ENCODE peak calls at places on chromosomes 11 and 22, in five cellular contexts. One of them, this sample, is unnamed. For H3K36me3 and H3K4me1, the result is how much of the 10 kb centered on the place peaks cover.

GRCh38 chr22:46575915-46576555 is 38.6 kb upstream of the CELSR1 start:
- DNase-seq in gastrocnemius medialis: no peak
- DNase-seq in ovary: no peak
- DNase-seq in uterus: no peak
- DNase-seq in IMR-90: no peak
- DNase-seq in this sample: no peak

GRCh38 chr11:42251984-42252383 is 792.5 kb upstream of the LRRC4C start:
- DNase-seq in gastrocnemius medialis: no peak
- DNase-seq in uterus: no peak
- DNase-seq in IMR-90: no peak
- DNase-seq in ovary: no peak
- DNase-seq in this sample: no peak

GRCh38 chr22:38783095-38783710 is 10.7 kb downstream of the DNAL4 start:
- DNase-seq in ovary: no peak
- DNase-seq in uterus: peak
- DNase-seq in IMR-90: no peak
- DNase-seq in gastrocnemius medialis: no peak
- DNase-seq in this sample: no peak

GRCh38 chr11:30282289-30282631 is 40.6 kb upstream of the ARL14EP start:
- DNase-seq in IMR-90: no peak
- DNase-seq in gastrocnemius medialis: no peak
- DNase-seq in uterus: no peak
- DNase-seq in ovary: no peak
- DNase-seq in this sample: no peak

GRCh38 chr11:7442588-7443215 is 42.6 kb upstream of the OLFML1 start:
- DNase-seq in uterus: peak
- DNase-seq in gastrocnemius medialis: peak
- DNase-seq in IMR-90: peak
- DNase-seq in ovary: peak
- DNase-seq in this sample: peak

GRCh38 chr11:94539420-94539819 is 4.3 kb upstream of the FUT4 start:
- DNase-seq in gastrocnemius medialis: no peak
- DNase-seq in uterus: no peak
- DNase-seq in ovary: no peak
- DNase-seq in IMR-90: no peak
- DNase-seq in this sample: no peak

GRCh38 chr11:103433976-103434375 is 324.8 kb downstream of the DYNC2H1 start:
- DNase-seq in gastrocnemius medialis: no peak
- DNase-seq in IMR-90: peak
- DNase-seq in uterus: no peak
- DNase-seq in ovary: no peak
- DNase-seq in this sample: no peak

GRCh38 chr11:130110325-130111108 is 40.8 kb downstream of the APLP2 start:
- DNase-seq in gastrocnemius medialis: no peak
- DNase-seq in uterus: no peak
- DNase-seq in ovary: no peak
- DNase-seq in IMR-90: no peak
- DNase-seq in this sample: no peak

GRCh38 chr11:111735262-111736116 is 30.7 kb downstream of the PPP2R1B start:
- DNase-seq in gastrocnemius medialis: peak
- DNase-seq in uterus: peak
- DNase-seq in ovary: peak
- DNase-seq in IMR-90: peak
- DNase-seq in this sample: peak

GRCh38 chr11:83809274-83809673 is 523.1 kb upstream of the CCDC90B start:
- DNase-seq in uterus: no peak
- DNase-seq in gastrocnemius medialis: no peak
- DNase-seq in ovary: no peak
- DNase-seq in IMR-90: no peak
- DNase-seq in this sample: no peak

GRCh38 chr22:38135133-38135706 is 24.7 kb upstream of the BAIAP2L2 start:
- DNase-seq in IMR-90: peak
- DNase-seq in gastrocnemius medialis: no peak
- DNase-seq in ovary: no peak
- DNase-seq in uterus: no peak
- DNase-seq in this sample: no peak

GRCh38 chr11:94151903-94152677 is 23.4 kb downstream of the PANX1 start:
- DNase-seq in ovary: no peak
- DNase-seq in gastrocnemius medialis: peak
- DNase-seq in IMR-90: peak
- DNase-seq in uterus: no peak
- DNase-seq in this sample: no peak

GRCh38 chr11:121420398-121420797 is 31.7 kb upstream of the SORL1 start:
- DNase-seq in IMR-90: no peak
- DNase-seq in ovary: no peak
- DNase-seq in uterus: no peak
- DNase-seq in gastrocnemius medialis: no peak
- DNase-seq in this sample: no peak

GRCh38 chr11:124884869-124885479 is 12.7 kb downstream of the ROBO4 start:
- DNase-seq in ovary: peak
- DNase-seq in gastrocnemius medialis: no peak
- DNase-seq in uterus: no peak
- DNase-seq in IMR-90: no peak
- DNase-seq in this sample: no peak

GRCh38 chr22:43449205-43449830 is 37.5 kb downstream of the MPPED1 start:
- DNase-seq in IMR-90: no peak
- DNase-seq in uterus: no peak
- DNase-seq in gastrocnemius medialis: no peak
- DNase-seq in ovary: no peak
- DNase-seq in this sample: no peak

GRCh38 chr11:95245038-95245437 is 14.0 kb upstream of the SESN3 start:
- DNase-seq in ovary: no peak
- DNase-seq in gastrocnemius medialis: no peak
- DNase-seq in IMR-90: peak
- DNase-seq in uterus: no peak
- DNase-seq in this sample: no peak

GRCh38 chr11:35779409-35779808 is 116.8 kb downstream of the TRIM44 start:
- DNase-seq in IMR-90: no peak
- DNase-seq in uterus: no peak
- DNase-seq in ovary: no peak
- DNase-seq in gastrocnemius medialis: no peak
- DNase-seq in this sample: no peak

GRCh38 chr11:62710001-62710345 is 2.5 kb downstream of the GNG3 start:
- DNase-seq in uterus: no peak
- DNase-seq in IMR-90: no peak
- DNase-seq in ovary: no peak
- DNase-seq in gastrocnemius medialis: no peak
- DNase-seq in this sample: no peak
- H3K36me3 ChIP-seq in uterus: under half
- H3K36me3 ChIP-seq in IMR-90: under half
- H3K36me3 ChIP-seq in ovary: under half
- H3K36me3 ChIP-seq in gastrocnemius medialis: under half
- H3K36me3 ChIP-seq in this sample: under half

DNA sequence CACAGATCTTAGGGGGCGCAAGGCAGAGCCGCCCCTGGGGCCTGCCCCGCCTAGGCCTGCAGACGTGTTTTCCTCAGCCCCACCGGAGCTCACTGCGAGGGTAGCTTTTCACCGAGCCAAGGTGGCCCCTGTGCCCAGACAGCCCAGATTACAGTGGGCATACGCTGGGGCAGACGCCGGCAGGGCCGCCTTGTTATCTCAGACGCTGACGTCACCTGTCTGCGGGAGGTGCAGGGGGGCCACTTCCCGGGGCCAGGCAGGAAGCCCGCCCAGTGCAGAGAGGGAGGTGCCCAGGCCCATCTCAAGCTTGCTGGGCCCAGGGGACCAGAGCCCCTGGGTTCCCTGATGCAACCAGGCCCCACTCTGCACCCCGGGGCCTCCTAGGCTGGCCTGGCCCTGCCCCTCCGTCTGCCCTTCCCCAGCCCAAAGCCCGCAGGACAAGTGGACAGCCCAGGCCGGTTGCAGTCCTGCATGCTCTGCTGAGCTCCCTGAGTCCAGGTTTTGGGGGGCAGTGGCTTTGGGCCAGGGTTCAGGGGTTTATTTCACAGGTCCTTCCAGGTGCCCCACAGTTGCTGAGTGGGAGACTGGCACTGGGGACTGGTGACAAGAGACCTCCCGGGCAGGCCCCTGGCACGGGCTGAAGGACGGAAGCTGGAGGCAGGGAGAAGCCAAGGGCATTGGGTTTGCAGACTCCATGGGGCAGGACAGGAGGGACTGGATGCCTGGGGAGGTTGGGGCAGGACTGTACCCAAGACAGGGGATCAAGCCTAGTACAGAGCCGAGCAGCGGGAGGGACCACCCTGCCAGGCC is 38.6 kb downstream of the IGF2 start:
- DNase-seq in IMR-90: no peak
- DNase-seq in ovary: peak
- DNase-seq in gastrocnemius medialis: no peak
- DNase-seq in uterus: no peak
- DNase-seq in this sample: peak
- H3K4me1 ChIP-seq in IMR-90: under half
- H3K4me1 ChIP-seq in ovary: under half
- H3K4me1 ChIP-seq in gastrocnemius medialis: under half
- H3K4me1 ChIP-seq in uterus: under half
- H3K4me1 ChIP-seq in this sample: under half

GRCh38 chr22:40534379-40535188 is 101.9 kb downstream of the MRTFA start:
- DNase-seq in gastrocnemius medialis: no peak
- DNase-seq in uterus: no peak
- DNase-seq in IMR-90: peak
- DNase-seq in ovary: no peak
- DNase-seq in this sample: no peak

GRCh38 chr22:40535189-40535512 is 101.4 kb downstream of the MRTFA start:
- DNase-seq in uterus: no peak
- DNase-seq in ovary: no peak
- DNase-seq in gastrocnemius medialis: no peak
- DNase-seq in IMR-90: no peak
- DNase-seq in this sample: no peak

GRCh38 chr22:40535642-40536041 is 100.9 kb downstream of the MRTFA start:
- DNase-seq in gastrocnemius medialis: no peak
- DNase-seq in IMR-90: no peak
- DNase-seq in uterus: no peak
- DNase-seq in ovary: no peak
- DNase-seq in this sample: no peak

GRCh38 chr22:40531951-40532900 is 104.3 kb downstream of the MRTFA start:
- DNase-seq in uterus: no peak
- DNase-seq in gastrocnemius medialis: no peak
- DNase-seq in ovary: no peak
- DNase-seq in IMR-90: no peak
- DNase-seq in this sample: no peak

DNA sequence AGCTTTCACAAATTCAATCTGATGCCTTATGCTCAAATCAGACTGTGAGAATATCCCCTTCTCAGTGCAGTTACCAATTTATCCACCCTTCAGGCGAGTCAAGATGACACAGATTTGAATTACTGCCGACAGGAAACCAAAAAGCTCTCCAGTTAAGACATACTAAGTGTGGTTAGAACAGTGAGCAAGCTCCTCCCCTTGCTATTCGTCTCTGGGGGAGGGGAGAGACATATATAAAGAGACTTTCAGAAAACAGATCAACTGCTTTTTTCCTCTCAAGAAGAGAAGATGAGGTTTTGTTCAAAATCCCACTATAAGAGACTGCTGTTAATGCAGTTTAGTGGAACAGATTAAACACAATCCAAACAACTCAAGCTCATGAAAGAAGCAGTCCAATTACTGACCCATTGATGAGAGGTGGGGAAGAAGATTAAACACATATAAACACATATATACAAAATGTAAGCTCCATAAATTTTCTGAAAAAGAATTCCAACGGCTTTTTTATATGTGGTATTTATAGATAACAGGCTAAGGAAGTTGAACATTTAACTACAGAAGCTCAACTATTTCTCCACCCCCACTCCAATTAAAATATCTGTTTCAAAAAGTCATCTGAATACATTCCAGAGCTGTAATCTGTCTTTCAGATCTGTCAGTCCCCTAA is 102.7 kb downstream of the MRTFA start:
- DNase-seq in ovary: no peak
- DNase-seq in gastrocnemius medialis: no peak
- DNase-seq in uterus: no peak
- DNase-seq in IMR-90: peak
- DNase-seq in this sample: no peak
- TF ChIP-seq POLR2A in ovary: no peak
- TF ChIP-seq POLR2A in gastrocnemius medialis: no peak
- TF ChIP-seq POLR2A in uterus: no peak
- TF ChIP-seq POLR2A in IMR-90: no peak
- TF ChIP-seq POLR2A in this sample: no peak

GRCh38 chr11:71470956-71471355 is 18.0 kb downstream of the NADSYN1 start:
- DNase-seq in gastrocnemius medialis: no peak
- DNase-seq in ovary: no peak
- DNase-seq in IMR-90: no peak
- DNase-seq in uterus: no peak
- DNase-seq in this sample: no peak
- H3K36me3 ChIP-seq in gastrocnemius medialis: under half
- H3K36me3 ChIP-seq in ovary: under half
- H3K36me3 ChIP-seq in IMR-90: half or more
- H3K36me3 ChIP-seq in uterus: under half
- H3K36me3 ChIP-seq in this sample: under half

DNA sequence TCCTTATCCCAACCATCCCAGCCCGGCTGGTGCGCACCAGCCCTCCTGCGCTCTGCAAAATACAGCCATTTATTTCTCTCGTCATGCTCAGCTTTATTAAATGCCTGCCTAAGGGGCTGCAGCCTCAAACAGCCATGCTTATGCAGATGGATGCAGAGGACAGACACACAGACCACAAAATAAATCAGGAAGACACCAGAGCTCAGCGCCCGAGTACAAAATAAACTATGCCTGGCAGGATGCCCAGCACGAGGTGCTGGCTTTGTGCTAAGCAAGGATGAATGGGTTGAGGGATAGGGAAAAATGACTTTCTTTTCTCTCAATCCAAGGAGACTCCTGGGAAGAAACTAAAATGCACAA is 70.5 kb downstream of the RPUSD4 start:
- DNase-seq in ovary: peak
- DNase-seq in gastrocnemius medialis: no peak
- DNase-seq in uterus: peak
- DNase-seq in IMR-90: peak
- DNase-seq in this sample: peak
- H3K4me1 ChIP-seq in ovary: under half
- H3K4me1 ChIP-seq in gastrocnemius medialis: under half
- H3K4me1 ChIP-seq in uterus: under half
- H3K4me1 ChIP-seq in IMR-90: under half
- H3K4me1 ChIP-seq in this sample: under half

GRCh38 chr11:69011624-69012091 is 1.4 kb downstream of the MRGPRF start:
- DNase-seq in uterus: no peak
- DNase-seq in gastrocnemius medialis: no peak
- DNase-seq in IMR-90: no peak
- DNase-seq in ovary: no peak
- DNase-seq in this sample: no peak

GRCh38 chr11:69014936-69015549 is 2.0 kb upstream of the MRGPRF start:
- DNase-seq in gastrocnemius medialis: no peak
- DNase-seq in IMR-90: no peak
- DNase-seq in uterus: no peak
- DNase-seq in ovary: peak
- DNase-seq in this sample: no peak

GRCh38 chr11:69014084-69014935 is 1.3 kb upstream of the MRGPRF start:
- DNase-seq in uterus: peak
- DNase-seq in ovary: peak
- DNase-seq in IMR-90: peak
- DNase-seq in gastrocnemius medialis: no peak
- DNase-seq in this sample: no peak

GRCh38 chr11:69012092-69013008 is 696 bp downstream of the MRGPRF start:
- DNase-seq in ovary: peak
- DNase-seq in IMR-90: peak
- DNase-seq in uterus: peak
- DNase-seq in gastrocnemius medialis: no peak
- DNase-seq in this sample: no peak

GRCh38 chr11:69013009-69013951 is at the start of gene MRGPRF:
- DNase-seq in IMR-90: peak
- DNase-seq in gastrocnemius medialis: peak
- DNase-seq in uterus: peak
- DNase-seq in ovary: peak
- DNase-seq in this sample: peak
- TF ChIP-seq POLR2A in IMR-90: no peak
- TF ChIP-seq POLR2A in gastrocnemius medialis: peak
- TF ChIP-seq POLR2A in uterus: peak
- TF ChIP-seq POLR2A in ovary: peak
- TF ChIP-seq POLR2A in this sample: no peak

This sample was measured in breast epithelium.